ENCODE peak calls at places on chromosomes 7 and 10, in five cellular contexts. D is psoas muscle, K is RWPE2, C is esophagus mucosa, N is T-cell. X is an unnamed sample.
A peak's percentile ranks its signal among the peaks of the same experiment; 100 is the strongest.

GRCh38 chr7:149245244-149245643 is 5.8 kb downstream of the ZNF212 start:
- ATAC-seq in K (peak; percentile 49), D (no peak), C (peak; percentile 93), N (no peak), X (no peak)

GRCh38 chr10:46328853-46329689 is 42.3 kb downstream of the ANTXRL start:
- ATAC-seq in D (no peak), C (no peak), K (no peak), N (no peak), X (no peak)

GRCh38 chr7:7209412-7210050 is 27.2 kb downstream of the C1GALT1 start:
- ATAC-seq in D (no peak), C (no peak), K (no peak), N (no peak), X (no peak)

GRCh38 chr10:51029172-51029641 is 45.1 kb upstream of the PRKG1 start:
- ATAC-seq in K (peak; percentile 72), D (peak; percentile 62), N (no peak), C (no peak), X (peak; percentile 70)

GRCh38 chr7:24885305-24885704 is 94.7 kb downstream of the OSBPL3 start:
- ATAC-seq in N (no peak), D (no peak), K (no peak), C (no peak), X (no peak)

GRCh38 chr10:17747883-17748550 is 4.0 kb upstream of the TMEM236 start:
- ATAC-seq in D (peak; percentile 67), C (peak; percentile 8), K (no peak), N (no peak), X (no peak)

GRCh38 chr10:102004376-102004775 is 51.6 kb downstream of the ARMH3 start:
- ATAC-seq in D (no peak), C (peak; percentile 84), K (no peak), N (no peak), X (no peak)

GRCh38 chr10:29411666-29412335 is 122.9 kb downstream of the LYZL1 start:
- ATAC-seq in D (no peak), N (no peak), K (no peak), C (no peak), X (no peak)

GRCh38 chr10:118844731-118845573 is 90.2 kb upstream of the CACUL1 start:
- ATAC-seq in C (no peak), K (peak; percentile 57), N (no peak), D (no peak), X (no peak)

GRCh38 chr7:23419845-23420244 is 50.4 kb downstream of the IGF2BP3 start:
- ATAC-seq in D (no peak), C (no peak), K (no peak), N (no peak), X (no peak)

GRCh38 chr7:99357701-99358490 is 16.6 kb upstream of the ARPC1B start:
- ATAC-seq in D (no peak), N (no peak), C (no peak), K (no peak), X (peak; percentile 60)

GRCh38 chr10:105650311-105650710 is 1009.2 kb downstream of the SORCS3 start:
- ATAC-seq in K (no peak), D (no peak), C (no peak), N (no peak), X (no peak)

GRCh38 chr10:90916392-90917110 is 4.3 kb downstream of the ANKRD1 start:
- ATAC-seq in C (no peak), D (no peak), N (no peak), K (no peak), X (no peak)

GRCh38 chr10:3754727-3755439 is 30.1 kb downstream of the KLF6 start:
- ATAC-seq in D (peak; percentile 70), K (peak; percentile 89), N (no peak), C (peak; percentile 94), X (peak; percentile 80)

GRCh38 chr7:55898287-55898686 is 11.0 kb downstream of the ZNF713 start:
- ATAC-seq in C (no peak), D (no peak), K (no peak), N (no peak), X (no peak)

GRCh38 chr10:1209355-1209979 is 153.3 kb downstream of the WDR37 start:
- ATAC-seq in D (no peak), K (no peak), C (peak; percentile 44), N (no peak), X (no peak)

GRCh38 chr10:12535656-12536055 is 186.3 kb downstream of the CAMK1D start:
- ATAC-seq in N (no peak), D (no peak), K (no peak), C (no peak), X (no peak)

GRCh38 chr7:33788493-33788892 is 116.8 kb upstream of the BMPER start:
- ATAC-seq in K (no peak), D (no peak), C (no peak), N (no peak), X (no peak)

GRCh38 chr7:8638076-8638475 is 204.7 kb downstream of the NXPH1 start:
- ATAC-seq in K (peak; percentile 31), D (no peak), C (no peak), N (no peak), X (no peak)

GRCh38 chr10:62116896-62117295 is 151.7 kb downstream of the RTKN2 start:
- ATAC-seq in C (peak; percentile 79), K (peak; percentile 64), D (no peak), N (no peak), X (no peak)

GRCh38 chr7:131211500-131211899 is 116.2 kb upstream of the MKLN1 start:
- ATAC-seq in N (no peak), C (no peak), D (no peak), K (no peak), X (peak; percentile 62)

GRCh38 chr7:40138973-40139372 is 4.2 kb downstream of the SUGCT start:
- ATAC-seq in D (no peak), K (no peak), C (no peak), N (no peak), X (no peak)

GRCh38 chr7:607938-608337 is 88.3 kb upstream of the PDGFA start:
- ATAC-seq in K (no peak), D (no peak), C (no peak), N (peak; percentile 53), X (no peak)

GRCh38 chr10:71040326-71040725 is 152.0 kb upstream of the PCBD1 start:
- ATAC-seq in K (no peak), C (no peak), N (no peak), D (no peak), X (no peak)

GRCh38 chr7:134691820-134692705 is 45.4 kb downstream of the BPGM start:
- ATAC-seq in D (no peak), N (no peak), C (no peak), K (no peak), X (no peak)

GRCh38 chr10:53166325-53166724 is 393.7 kb upstream of the MBL2 start:
- ATAC-seq in K (no peak), C (no peak), D (no peak), N (no peak), X (no peak)

GRCh38 chr7:112370436-112370835 is 79.8 kb upstream of the IFRD1 start:
- ATAC-seq in D (no peak), C (no peak), N (no peak), K (no peak), X (no peak)

GRCh38 chr7:118918556-118918955 is 694.1 kb downstream of the ANKRD7 start:
- ATAC-seq in D (no peak), K (no peak), N (no peak), C (peak; percentile 35), X (no peak)

GRCh38 chr7:2537981-2538851 is 17.1 kb downstream of the BRAT1 start:
- ATAC-seq in C (peak; percentile 12), K (peak; percentile 22), N (peak; percentile 11), D (no peak), X (no peak)

X was measured in gastroesophageal sphincter.